ENCODE peak calls at places on chromosomes 7 and 10, in six cellular contexts. S, J, B, G, X and L are unnamed samples.

GRCh38 chr7:92836489-92837213 is at the start of gene CDK6:
- DNase-seq in B (peak; percentile 20), S (no peak), G (peak; percentile 85), J (peak; percentile 87), X (no peak), L (peak; percentile 80)

GRCh38 chr10:94212876-94213595 is 149.7 kb downstream of the NOC3L start:
- DNase-seq in X (no peak), B (no peak), J (peak; percentile 49), S (no peak), G (no peak), L (no peak)

GRCh38 chr7:106732045-106732444 is 71.1 kb upstream of the CCDC71L start:
- DNase-seq in B (no peak), J (no peak), S (no peak), G (no peak), X (no peak), L (no peak)

GRCh38 chr10:100186253-100186780 is 488 bp upstream of the ERLIN1 start:
- DNase-seq in J (peak; percentile 73), S (no peak), B (no peak), X (no peak), G (no peak), L (no peak)

GRCh38 chr10:118523775-118524174 is 71.7 kb downstream of the PRLHR start:
- DNase-seq in G (no peak), B (no peak), S (no peak), J (peak; percentile 77), X (no peak), L (no peak)

GRCh38 chr10:80090120-80090519 is 11.7 kb downstream of the TMEM254 start:
- DNase-seq in J (no peak), G (no peak), X (no peak), B (no peak), S (no peak), L (no peak)

GRCh38 chr7:38060116-38060515 is 117.9 kb upstream of the STARD3NL start:
- DNase-seq in J (no peak), S (no peak), G (no peak), B (no peak), X (no peak), L (no peak)

GRCh38 chr7:157053118-157053517 is 42.7 kb upstream of the MNX1 start:
- DNase-seq in B (no peak), S (no peak), X (no peak), J (no peak), G (no peak), L (no peak)

GRCh38 chr7:122402235-122402634 is 97.7 kb upstream of the FEZF1 start:
- DNase-seq in B (no peak), G (no peak), J (no peak), S (no peak), X (no peak), L (no peak)

GRCh38 chr10:132899054-132899750 is 43.2 kb downstream of the CFAP46 start:
- DNase-seq in J (no peak), S (no peak), G (peak; percentile 62), X (no peak), B (no peak), L (no peak)

GRCh38 chr7:30556854-30557644 is 37.6 kb upstream of the GARS1 start:
- DNase-seq in G (no peak), X (no peak), B (no peak), S (no peak), J (no peak), L (no peak)

GRCh38 chr10:107037192-107038122 is 127.0 kb downstream of the SORCS1 start:
- DNase-seq in G (no peak), X (no peak), S (no peak), B (no peak), J (no peak), L (no peak)

GRCh38 chr10:4839353-4839752 is 13.3 kb downstream of the AKR1E2 start:
- DNase-seq in S (no peak), J (no peak), G (no peak), X (no peak), B (no peak), L (no peak)

GRCh38 chr7:16455591-16455990 is 9.9 kb downstream of the SOSTDC1 start:
- DNase-seq in X (no peak), J (no peak), S (no peak), B (no peak), G (no peak), L (no peak)

GRCh38 chr10:34169677-34170076 is 645.4 kb downstream of the PARD3 start:
- DNase-seq in G (no peak), J (no peak), X (no peak), S (no peak), B (no peak), L (no peak)

GRCh38 chr7:151115121-151115835 is 29.0 kb downstream of the AGAP3 start:
- DNase-seq in J (peak; percentile 70), S (no peak), X (peak; percentile 80), G (no peak), B (no peak), L (no peak)

GRCh38 chr10:94108200-94108599 is 114.5 kb downstream of the PLCE1 start:
- DNase-seq in X (no peak), J (peak; percentile 93), S (no peak), G (no peak), B (no peak), L (no peak)

GRCh38 chr7:55244346-55244745 is 120.8 kb upstream of the LANCL2 start:
- DNase-seq in G (no peak), X (no peak), B (no peak), S (no peak), J (no peak), L (no peak)